ENCODE peak calls at places on chromosomes 3 and 15, in eight cellular contexts. H is retinal pigment epithelial cell; G is T-helper 2 cell; Q is activated naive CD4-positive, alpha-beta T cell treated with anti-CD3 and anti-CD28 coated beads, Interleukin-2, amount 50 U/mL, for 16 hours; T is GM20000; X is tibial artery; M is pancreas; C is iris pigment epithelial cell. L is an unnamed sample.

GRCh38 chr15:80090879-80091503 is 31.5 kb downstream of the ZFAND6 start:
- DNase-seq in H (no peak), X (no peak), C (peak), T (no peak), Q (no peak), M (no peak), G (no peak), L (no peak)

GRCh38 chr3:79517766-79518413 is 249.9 kb downstream of the ROBO1 start:
- DNase-seq in H (no peak), M (no peak), Q (no peak), T (no peak), X (no peak), G (no peak), C (peak), L (peak)

GRCh38 chr3:151210676-151211381 is 7.8 kb upstream of the GPR171 start:
- DNase-seq in X (no peak), H (no peak), M (no peak), G (no peak), Q (no peak), T (peak), C (peak), L (no peak)

GRCh38 chr3:37149246-37149645 is 25.1 kb downstream of the LRRFIP2 start:
- DNase-seq in Q (no peak), G (no peak), T (no peak), H (no peak), C (no peak), X (no peak), M (no peak), L (no peak)

GRCh38 chr3:104825116-104825515 is 541.6 kb upstream of the ALCAM start:
- DNase-seq in X (no peak), Q (no peak), C (peak), T (no peak), G (no peak), H (no peak), M (no peak), L (no peak)

GRCh38 chr3:87173071-87173470 is 54.0 kb upstream of the CHMP2B start:
- DNase-seq in M (no peak), Q (no peak), X (no peak), T (no peak), G (no peak), C (peak), H (no peak), L (no peak)

GRCh38 chr3:132029182-132029902 is 5.5 kb downstream of the CPNE4 start:
- DNase-seq in C (peak), X (peak), T (peak), Q (peak), G (peak), M (peak), H (no peak), L (peak)

GRCh38 chr15:78842519-78842918 is 30.2 kb upstream of the MORF4L1 start:
- DNase-seq in M (no peak), C (no peak), Q (no peak), G (no peak), T (peak), H (no peak), X (no peak), L (no peak)

GRCh38 chr3:55285156-55285555 is 201.9 kb downstream of the WNT5A start:
- DNase-seq in H (no peak), X (no peak), G (no peak), C (no peak), T (no peak), M (no peak), Q (no peak), L (no peak)

GRCh38 chr3:16423298-16423697 is 90.2 kb downstream of the RFTN1 start:
- DNase-seq in T (no peak), X (no peak), Q (no peak), C (no peak), G (no peak), H (no peak), M (no peak), L (no peak)

GRCh38 chr15:78047631-78048409 is 29.7 kb downstream of the TBC1D2B start:
- DNase-seq in C (peak), T (no peak), H (no peak), Q (no peak), M (no peak), G (no peak), X (peak), L (no peak)

GRCh38 chr15:31067890-31068603 is 33.5 kb downstream of the TRPM1 start:
- DNase-seq in C (no peak), T (no peak), X (no peak), M (no peak), H (no peak), G (no peak), Q (no peak), L (no peak)

GRCh38 chr3:74268753-74269152 is 345.7 kb downstream of the CNTN3 start:
- DNase-seq in C (peak), Q (no peak), H (no peak), T (no peak), X (no peak), G (no peak), M (no peak), L (no peak)

GRCh38 chr3:86793786-86794185 is 197.2 kb downstream of the VGLL3 start:
- DNase-seq in Q (no peak), C (peak), G (no peak), H (peak), X (no peak), M (no peak), T (no peak), L (no peak)

GRCh38 chr15:93882779-93883178 is 348.6 kb upstream of the MCTP2 start:
- DNase-seq in C (no peak), Q (no peak), G (no peak), M (no peak), T (no peak), X (no peak), H (no peak), L (no peak)

GRCh38 chr3:24683511-24684384 is 189.1 kb upstream of the THRB start:
- DNase-seq in X (no peak), M (no peak), T (no peak), C (peak), G (no peak), Q (no peak), H (no peak), L (peak)

L was measured in G401.